ENCODE peak calls at places on chromosomes 2 and 18, in nine cellular contexts. W is cardiac muscle cell; B is tibial artery; H is CD8-positive, alpha-beta T cell; R is skeletal muscle cell; P is fibroblast of lung; N is astrocyte of the spinal cord; L is heart left ventricle; S is CD4-positive, alpha-beta memory T cell. C is an unnamed sample.

GRCh38 chr18:32470136-32470712 is 458 bp downstream of the GAREM1 start:
- DNase-seq in N (no peak), R (no peak), L (peak; percentile 71), B (peak; percentile 32), P (peak; percentile 24), W (peak; percentile 48), S (peak; percentile 7), H (no peak), C (no peak)

GRCh38 chr2:222862068-222862914 is 1.5 kb downstream of the ACSL3 start:
- DNase-seq in N (peak; percentile 61), L (no peak), W (peak; percentile 61), H (no peak), S (no peak), R (no peak), P (peak; percentile 75), B (no peak), C (no peak)

GRCh38 chr18:77008006-77008405 is 124.6 kb downstream of the MBP start:
- DNase-seq in N (no peak), L (no peak), S (no peak), B (peak; percentile 12), R (no peak), H (no peak), W (no peak), P (no peak), C (no peak)

GRCh38 chr18:29457316-29457715 is 1280.4 kb upstream of the CDH2 start:
- DNase-seq in B (no peak), P (no peak), N (no peak), W (no peak), H (no peak), R (no peak), S (no peak), L (no peak), C (no peak)

GRCh38 chr2:236964291-236964690 is 121.4 kb upstream of the COPS8 start:
- DNase-seq in S (no peak), N (no peak), P (peak; percentile 25), W (no peak), R (no peak), H (no peak), L (no peak), B (peak; percentile 64), C (no peak)

GRCh38 chr2:233928594-233929351 is 11.6 kb downstream of the TRPM8 start:
- DNase-seq in S (no peak), B (no peak), W (peak; percentile 63), H (no peak), L (no peak), N (peak; percentile 29), P (peak; percentile 10), R (no peak), C (no peak)

GRCh38 chr2:174510583-174511189 is 23.9 kb upstream of the GPR155 start:
- DNase-seq in H (no peak), B (no peak), W (no peak), P (peak; percentile 26), N (peak; percentile 39), L (no peak), S (no peak), R (no peak), C (peak; percentile 40)

GRCh38 chr2:111160758-111161157 is 40.0 kb downstream of the BCL2L11 start:
- DNase-seq in L (no peak), H (no peak), P (peak; percentile 77), R (peak; percentile 58), N (peak; percentile 89), B (no peak), S (no peak), W (peak; percentile 81), C (no peak)

GRCh38 chr2:229852565-229852964 is 69.2 kb downstream of the TRIP12 start:
- DNase-seq in B (peak; percentile 35), N (peak; percentile 62), H (peak; percentile 67), R (peak; percentile 28), S (peak; percentile 57), W (peak; percentile 86), P (peak; percentile 67), L (no peak), C (peak; percentile 35)

GRCh38 chr2:172833898-172834297 is 98.3 kb downstream of the RAPGEF4 start:
- DNase-seq in W (peak; percentile 93), R (no peak), L (no peak), P (peak; percentile 73), H (no peak), S (no peak), N (peak; percentile 11), B (no peak), C (no peak)

GRCh38 chr2:28434600-28434989 is 41.9 kb downstream of the FOSL2 start:
- DNase-seq in B (no peak), S (no peak), L (no peak), W (no peak), P (no peak), H (no peak), N (no peak), R (no peak), C (no peak)

GRCh38 chr2:222783592-222783991 is 77.2 kb upstream of the ACSL3 start:
- DNase-seq in P (no peak), R (no peak), B (no peak), H (no peak), N (no peak), S (no peak), W (no peak), L (no peak), C (no peak)

GRCh38 chr18:54828986-54829385 is 709 bp downstream of the RAB27B start:
- DNase-seq in R (no peak), H (no peak), P (no peak), L (no peak), W (no peak), S (no peak), B (no peak), N (no peak), C (no peak)
- H3K4me3 ChIP-seq in R (peak overlapping the region; percentile 61), H (peak overlapping the region; percentile 58), P (peak overlapping the region; percentile 66), L (peak overlapping the region; percentile 46), W (peak overlapping the region; percentile 51), S (peak overlapping the region; percentile 87), B (peak overlapping the region; percentile 47), N (peak overlapping the region; percentile 60), C (peak overlapping the region; percentile 54)

DNA sequence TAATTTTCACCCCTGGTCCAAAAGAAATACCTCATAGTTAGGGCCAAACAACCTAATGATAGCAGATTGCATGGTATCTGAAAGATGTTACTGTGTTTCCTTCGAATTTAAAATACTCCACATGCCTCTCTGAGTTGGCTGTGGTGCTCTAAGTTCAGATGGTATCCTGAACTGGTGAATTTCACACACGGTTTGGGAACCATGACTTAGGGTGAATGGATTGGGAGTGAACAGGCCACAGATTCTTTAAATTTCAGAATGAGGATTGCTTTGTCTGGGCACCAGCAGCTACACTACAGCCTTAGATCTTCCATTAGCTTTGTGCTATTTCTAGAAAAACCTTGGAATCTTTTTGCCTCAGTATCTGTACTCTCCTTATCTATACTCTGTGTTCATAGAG is 6.2 kb downstream of the GMCL1 start:
- DNase-seq in N (no peak), P (no peak), W (no peak), H (no peak), R (no peak), B (no peak), L (no peak), S (no peak), C (no peak)
- H3K4me3 ChIP-seq in N (no peak overlapping the region), P (no peak overlapping the region), W (no peak overlapping the region), H (no peak overlapping the region), R (no peak overlapping the region), B (no peak overlapping the region), L (no peak overlapping the region), S (no peak overlapping the region), C (no peak overlapping the region)

DNA sequence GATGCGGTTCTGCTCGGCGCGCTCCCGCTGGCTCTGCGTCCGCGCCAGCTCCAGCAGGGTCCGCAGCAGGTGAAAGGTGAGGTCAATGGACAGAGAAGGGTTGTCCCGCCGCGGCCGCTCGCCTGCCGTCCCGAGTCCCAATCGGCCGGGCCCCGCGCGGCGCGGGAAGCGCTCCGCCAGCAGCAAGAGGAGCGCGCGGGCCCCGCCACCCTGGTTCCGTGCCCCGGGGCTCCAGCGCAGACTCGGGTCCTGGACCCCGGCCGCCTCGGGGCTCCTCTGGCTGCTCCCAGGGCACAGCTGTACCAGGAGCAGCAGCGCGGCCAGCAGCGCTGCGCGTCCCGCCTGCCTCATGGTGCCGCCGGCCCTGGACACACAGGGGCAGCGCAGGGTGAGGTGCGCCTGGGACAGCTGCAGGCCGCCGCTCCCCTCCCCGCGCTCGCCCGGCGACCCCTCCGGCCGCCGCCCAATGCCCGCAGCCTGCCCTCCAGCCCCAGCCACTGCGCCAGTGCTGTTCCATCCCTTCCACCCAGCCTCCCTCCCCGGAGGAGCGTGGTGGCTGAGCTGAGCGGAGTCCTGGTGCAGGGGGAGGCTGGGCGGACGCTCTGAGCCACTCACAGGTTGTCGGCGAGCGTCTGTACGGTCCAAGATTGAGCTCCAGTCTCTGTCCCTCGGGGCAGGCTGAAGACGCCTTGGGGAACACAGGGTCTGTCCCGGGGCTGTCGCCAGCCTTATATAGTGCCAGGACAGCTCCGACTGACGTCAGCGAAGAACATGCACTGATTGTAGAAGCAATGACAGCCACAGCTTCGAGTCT is 493 bp downstream of the UCN start:
- DNase-seq in S (no peak), W (no peak), B (no peak), L (no peak), R (no peak), N (no peak), H (no peak), P (no peak), C (no peak)
- H3K4me3 ChIP-seq in S (no peak overlapping the region), W (no peak overlapping the region), B (no peak overlapping the region), L (no peak overlapping the region), R (no peak overlapping the region), N (no peak overlapping the region), H (no peak overlapping the region), P (no peak overlapping the region), C (no peak overlapping the region)

GRCh38 chr2:197306691-197307030 is 3.9 kb downstream of the ANKRD44 start:
- DNase-seq in L (no peak), R (no peak), S (peak; percentile 38), W (no peak), B (peak; percentile 57), H (peak; percentile 58), N (peak; percentile 9), P (no peak), C (no peak)

GRCh38 chr2:197307933-197308521 is 2.6 kb downstream of the ANKRD44 start:
- DNase-seq in H (no peak), P (no peak), W (no peak), S (peak; percentile 37), N (no peak), L (no peak), R (no peak), B (no peak), C (no peak)

GRCh38 chr2:197308635-197309368 is 1.8 kb downstream of the ANKRD44 start:
- DNase-seq in B (no peak), P (no peak), H (no peak), R (no peak), L (no peak), W (no peak), S (no peak), N (no peak), C (no peak)

GRCh38 chr2:197306024-197306690 is 4.4 kb downstream of the ANKRD44 start:
- DNase-seq in H (no peak), S (no peak), N (no peak), W (no peak), B (no peak), R (no peak), P (no peak), L (no peak), C (no peak)

DNA sequence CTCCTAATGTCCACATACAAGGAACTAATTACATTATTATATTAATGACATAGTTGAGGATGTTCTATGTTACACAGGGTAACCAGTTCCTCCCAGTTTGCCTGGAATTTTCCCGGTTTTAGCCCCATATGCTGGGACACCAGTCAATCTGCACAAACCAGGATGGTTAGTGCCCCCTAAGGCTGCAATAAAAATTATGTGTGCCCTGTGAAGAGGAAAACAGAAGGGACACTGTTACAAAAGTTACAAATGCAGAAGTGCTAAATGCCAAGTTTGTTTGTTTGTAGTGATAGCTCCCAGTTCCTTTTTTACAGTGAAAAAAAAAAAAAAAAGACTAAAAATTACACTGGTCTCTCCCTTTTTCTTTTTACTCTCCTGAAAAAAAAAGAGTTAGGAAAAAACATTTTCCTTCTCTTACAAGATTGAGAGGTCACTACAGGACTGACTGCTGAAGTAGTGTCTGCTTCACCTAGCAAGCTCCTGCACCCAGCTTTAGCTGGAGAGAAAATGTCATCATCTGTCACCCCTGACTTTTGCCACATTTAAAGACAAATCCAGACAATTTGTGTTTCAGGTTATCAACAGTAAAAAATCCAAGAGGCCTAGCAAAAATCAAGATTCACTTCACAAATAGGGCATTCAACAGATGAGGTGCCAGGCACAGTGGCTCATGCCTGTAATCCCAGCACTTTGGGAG is 3.2 kb downstream of the ANKRD44 start:
- DNase-seq in B (no peak), R (no peak), S (no peak), W (no peak), L (no peak), P (no peak), N (no peak), H (no peak), C (no peak)
- H3K4me3 ChIP-seq in B (no peak overlapping the region), R (no peak overlapping the region), S (peak overlapping the region; percentile 87), W (no peak overlapping the region), L (no peak overlapping the region), P (no peak overlapping the region), N (no peak overlapping the region), H (peak overlapping the region; percentile 71), C (no peak overlapping the region)

C was measured in HFF-Myc.